ENCODE peak calls at places on chromosomes 2 and 18, in nine cellular contexts. W is brain microvascular endothelial cell, O is body of pancreas, L is colonic mucosa, G is mammary epithelial cell, Y is pancreas, U is neural progenitor cell, C is neuronal stem cell, N is HCT116. S is an unnamed sample. For H3K27me3, the result is how much of the 10 kb centered on the place peaks cover.

GRCh38 chr18:70413455-70413854 is 124.6 kb downstream of the SOCS6 start:
- DNase-seq in W (no peak), G (no peak), N (no peak), C (no peak), L (no peak), O (no peak), Y (no peak), U (no peak), S (no peak)

GRCh38 chr2:55621802-55622201 is 4.4 kb upstream of the PPP4R3B start:
- DNase-seq in N (no peak), L (no peak), U (no peak), O (no peak), Y (no peak), C (no peak), W (no peak), G (no peak), S (no peak)

GRCh38 chr2:149037851-149038250 is 648 bp upstream of the LYPD6B start:
- DNase-seq in N (peak), L (peak), C (no peak), U (peak), G (peak), Y (peak), O (peak), W (no peak), S (no peak)

GRCh38 chr2:71256421-71256820 is 29.5 kb upstream of the PAIP2B start:
- DNase-seq in N (no peak), G (no peak), O (no peak), W (no peak), L (no peak), C (no peak), Y (no peak), U (no peak), S (no peak)

GRCh38 chr2:229429529-229430067 is 158.5 kb upstream of the PID1 start:
- DNase-seq in U (no peak), C (no peak), N (no peak), L (no peak), G (no peak), Y (no peak), W (no peak), O (no peak), S (no peak)

GRCh38 chr2:83585250-83585649 is 873.8 kb downstream of the SUCLG1 start:
- DNase-seq in Y (no peak), L (no peak), O (no peak), N (no peak), U (no peak), C (no peak), W (no peak), G (no peak), S (no peak)

GRCh38 chr2:154439156-154439555 is 259.3 kb upstream of the KCNJ3 start:
- DNase-seq in O (no peak), Y (no peak), W (no peak), U (no peak), L (no peak), N (no peak), C (no peak), G (no peak), S (no peak)

GRCh38 chr2:188079176-188079575 is 212.5 kb upstream of the GULP1 start:
- DNase-seq in G (peak), N (no peak), C (no peak), O (no peak), W (peak), U (no peak), L (no peak), Y (no peak), S (no peak)

GRCh38 chr2:213640742-213641425 is 356.6 kb downstream of the SPAG16 start:
- DNase-seq in W (no peak), C (no peak), O (no peak), G (peak), Y (no peak), L (no peak), U (no peak), N (no peak), S (no peak)

GRCh38 chr2:191566347-191566746 is 111.6 kb upstream of the NABP1 start:
- DNase-seq in Y (peak), N (peak), U (peak), C (peak), G (peak), L (peak), O (peak), W (peak), S (no peak)

DNA sequence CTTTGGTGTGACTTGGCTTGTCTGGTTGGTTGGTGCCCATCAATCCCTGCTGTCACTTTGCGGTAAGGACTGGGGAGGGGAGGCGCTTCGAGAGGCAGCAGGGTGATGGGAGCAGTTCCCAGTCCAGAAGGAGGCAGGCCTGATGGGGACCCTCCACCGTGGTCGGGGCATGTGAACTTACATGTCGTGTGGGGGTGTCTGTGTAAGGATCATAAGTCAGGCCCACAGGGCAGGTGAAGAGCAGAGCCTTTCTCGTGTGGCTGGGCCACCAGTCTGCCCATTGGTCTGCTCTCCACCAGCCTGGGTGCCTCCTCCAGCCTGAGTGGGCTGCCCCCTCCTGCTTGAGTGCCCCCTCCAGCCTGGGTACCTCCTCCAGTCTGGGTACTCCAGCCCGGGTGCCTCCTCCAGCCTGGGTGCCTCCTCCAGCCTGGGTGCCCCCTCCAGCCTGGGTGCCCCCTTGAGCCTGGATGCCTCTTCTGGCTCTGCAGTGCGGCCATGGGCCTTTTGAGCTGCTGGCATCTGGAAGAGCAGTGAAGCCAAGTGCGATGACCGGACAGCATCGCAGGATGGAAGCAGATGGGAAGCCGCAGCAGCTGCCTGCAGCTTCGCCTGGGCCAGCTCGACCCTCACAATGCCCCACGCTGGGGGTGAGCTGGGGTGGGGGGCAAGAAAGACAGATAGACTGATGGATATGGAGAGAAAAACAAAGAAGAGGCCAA is 25.0 kb downstream of the ATOH8 start:
- DNase-seq in L (no peak), Y (no peak), N (no peak), G (no peak), U (no peak), O (no peak), W (no peak), C (no peak), S (no peak)
- H3K27ac ChIP-seq in L (no peak), Y (no peak), N (no peak), G (no peak), U (no peak), O (no peak), W (no peak), C (no peak), S (peak)

GRCh38 chr2:24354899-24355298 is 5.4 kb downstream of the ITSN2 start:
- DNase-seq in L (no peak), W (no peak), Y (no peak), O (no peak), U (no peak), G (no peak), C (no peak), N (no peak), S (no peak)
- H3K4me3 ChIP-seq in L (no peak), W (no peak), Y (no peak), O (no peak), U (no peak), G (no peak), C (no peak), N (no peak), S (no peak)

GRCh38 chr18:49997468-49998045 is 184.2 kb upstream of the ACAA2 start:
- DNase-seq in G (no peak), N (no peak), C (no peak), Y (no peak), L (no peak), O (no peak), U (no peak), W (no peak), S (no peak)
- H3K27me3 ChIP-seq in G (under half), N (under half), C (under half), Y (under half), L (under half), O (under half), U (under half), W (under half), S (under half)

DNA sequence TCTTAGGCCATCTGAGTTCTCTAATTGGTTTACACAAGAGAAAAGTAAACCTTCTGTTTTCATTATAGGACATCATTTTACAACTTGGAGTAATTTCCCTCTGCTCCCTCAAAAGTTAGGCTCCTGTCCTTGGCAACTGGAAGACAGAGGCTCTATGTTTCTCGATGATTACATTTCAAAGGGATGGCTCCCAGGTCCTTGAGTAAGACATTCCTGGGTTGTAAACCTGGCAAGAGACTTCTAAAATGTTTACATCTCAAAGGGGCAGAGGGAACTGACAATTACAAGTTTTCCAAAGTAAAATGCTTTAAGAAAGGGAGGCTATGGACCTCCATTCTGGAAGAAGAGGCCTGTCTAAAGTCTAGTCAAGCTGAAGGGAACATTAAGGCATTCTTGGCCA is 268.3 kb upstream of the REG3G start:
- DNase-seq in N (no peak), G (no peak), O (no peak), U (no peak), W (no peak), Y (no peak), C (no peak), L (no peak), S (no peak)
- H3K27ac ChIP-seq in N (no peak), G (no peak), O (no peak), U (no peak), W (no peak), Y (no peak), C (no peak), L (no peak), S (no peak)

GRCh38 chr18:7207366-7207765 is 23.5 kb upstream of the LRRC30 start:
- DNase-seq in G (no peak), W (no peak), C (no peak), Y (no peak), N (no peak), O (peak), L (no peak), U (peak), S (no peak)
- H3K4me3 ChIP-seq in G (no peak), W (no peak), C (no peak), Y (no peak), N (no peak), O (no peak), L (no peak), U (no peak), S (no peak)

GRCh38 chr2:172734711-172735645 is 667 bp upstream of the RAPGEF4 start:
- DNase-seq in O (no peak), L (no peak), G (peak), W (no peak), C (no peak), Y (no peak), N (no peak), U (peak), S (no peak)
- H3K27me3 ChIP-seq in O (under half), L (under half), G (under half), W (under half), C (under half), Y (under half), N (under half), U (half or more), S (under half)

GRCh38 chr2:119383410-119384140 is 16.8 kb downstream of the DBI start:
- DNase-seq in G (no peak), C (no peak), N (no peak), W (no peak), U (no peak), O (peak), L (peak), Y (peak), S (no peak)
- H3K27ac ChIP-seq in G (no peak), C (no peak), N (no peak), W (no peak), U (no peak), O (peak), L (no peak), Y (no peak), S (no peak)

S was measured in thoracic aorta.